ENCODE peak calls at places on chromosomes 3 and 15, in eight cellular contexts. Q is activated gamma-delta T cell treated with Interleukin-2 at 50 U/mL for 16 hours, E is smooth muscle cell of the brain vasculature, J is T-helper 2 cell, H is T-cell, T is AG08395, A is KBM-7, O is NCI-H1436. R is an unnamed sample.

GRCh38 chr3:44712455-44713075 is at the start of gene ZNF502:
- DNase-seq in Q (peak), E (peak), J (peak), H (peak), T (peak), A (no peak), O (no peak), R (peak)

GRCh38 chr3:87507753-87508152 is 231.4 kb upstream of the POU1F1 start:
- DNase-seq in Q (no peak), E (no peak), J (no peak), H (no peak), T (no peak), A (no peak), O (no peak), R (no peak)

GRCh38 chr15:89167267-89168176 is 53.9 kb downstream of the RLBP1 start:
- DNase-seq in Q (no peak), E (no peak), J (no peak), H (no peak), T (peak), A (peak), O (no peak), R (peak)

GRCh38 chr3:32614956-32615355 is 44.3 kb upstream of the DYNC1LI1 start:
- DNase-seq in Q (no peak), E (no peak), J (no peak), H (no peak), T (peak), A (no peak), O (no peak), R (peak)

GRCh38 chr3:197878427-197878826 is 71.6 kb upstream of the RPL35A start:
- DNase-seq in Q (no peak), E (no peak), J (no peak), H (no peak), T (no peak), A (peak), O (no peak), R (no peak)

GRCh38 chr3:127887321-127887720 is 27.7 kb upstream of the KBTBD12 start:
- DNase-seq in Q (no peak), E (no peak), J (no peak), H (no peak), T (no peak), A (no peak), O (peak), R (peak)

GRCh38 chr3:197554562-197555280 is 1.0 kb downstream of the BDH1 start:
- DNase-seq in Q (peak), E (peak), J (peak), H (peak), T (peak), A (peak), O (peak), R (peak)

GRCh38 chr3:60809857-60810256 is 441.4 kb downstream of the FHIT start:
- DNase-seq in Q (no peak), E (no peak), J (no peak), H (no peak), T (no peak), A (no peak), O (no peak), R (no peak)

GRCh38 chr3:175294793-175295192 is 435.7 kb downstream of the NAALADL2 start:
- DNase-seq in Q (no peak), E (no peak), J (no peak), H (no peak), T (no peak), A (no peak), O (no peak), R (no peak)

GRCh38 chr3:185613016-185613415 is 26.9 kb downstream of the SENP2 start:
- DNase-seq in Q (no peak), E (no peak), J (no peak), H (no peak), T (no peak), A (no peak), O (no peak), R (no peak)

GRCh38 chr3:49785565-49786356 is 581 bp downstream of the IP6K1 start:
- DNase-seq in Q (no peak), E (no peak), J (no peak), H (no peak), T (peak), A (peak), O (no peak), R (peak)

GRCh38 chr3:36796896-36797295 is 32.5 kb upstream of the DCLK3 start:
- DNase-seq in Q (no peak), E (no peak), J (no peak), H (no peak), T (peak), A (no peak), O (no peak), R (peak)

GRCh38 chr3:38458796-38459498 is 5.3 kb downstream of the ACVR2B start:
- DNase-seq in Q (no peak), E (no peak), J (no peak), H (no peak), T (peak), A (no peak), O (no peak), R (no peak)

GRCh38 chr3:124282751-124283643 is 291.1 kb upstream of the ROPN1 start:
- DNase-seq in Q (no peak), E (no peak), J (no peak), H (no peak), T (peak), A (no peak), O (no peak), R (peak)

GRCh38 chr3:8589880-8590556 is 54.6 kb downstream of the SSUH2 start:
- DNase-seq in Q (no peak), E (peak), J (no peak), H (no peak), T (peak), A (no peak), O (no peak), R (no peak)

GRCh38 chr15:90046846-90047481 is 45.8 kb downstream of the ZNF710 start:
- DNase-seq in Q (no peak), E (no peak), J (no peak), H (no peak), T (no peak), A (no peak), O (peak), R (no peak)

GRCh38 chr15:79777916-79778315 is 118.9 kb downstream of the MTHFS start:
- DNase-seq in Q (no peak), E (no peak), J (no peak), H (no peak), T (no peak), A (no peak), O (no peak), R (no peak)

GRCh38 chr3:33439421-33440327 is 531 bp downstream of the UBP1 start:
- DNase-seq in Q (peak), E (no peak), J (peak), H (no peak), T (peak), A (peak), O (no peak), R (peak)

GRCh38 chr3:140546649-140547048 is 131.2 kb upstream of the TRIM42 start:
- DNase-seq in Q (no peak), E (no peak), J (no peak), H (no peak), T (no peak), A (no peak), O (no peak), R (no peak)

GRCh38 chr3:179551383-179551782 is 11.3 kb upstream of the ACTL6A start:
- DNase-seq in Q (no peak), E (no peak), J (no peak), H (no peak), T (no peak), A (no peak), O (no peak), R (no peak)